ENCODE peak calls at places on chromosome 12, in ten cellular contexts. D is fibroblast of mammary gland, F is fibroblast of villous mesenchyme, G is T-cell, M is non-pigmented ciliary epithelial cell, K is cardiac muscle cell, B is NT2/D1, A is NCI-H1092, E is DMS 273 treated with DMSO at 0.1 percent for 48 hours, V is bronchial epithelial cell. T is an unnamed sample.

GRCh38 chr12:6915023-6915788 is 826 bp downstream of the ENO2 start:
- DNase-seq in A (no peak), G (no peak), D (no peak), E (no peak), V (no peak), M (no peak), K (no peak), B (no peak), F (no peak), T (no peak)

GRCh38 chr12:10212623-10213131 is at the start of gene GABARAPL1:
- DNase-seq in V (peak), G (peak), D (peak), K (peak), F (peak), E (no peak), A (no peak), M (peak), B (peak), T (peak)

GRCh38 chr12:15987696-15988095 is 76.6 kb downstream of the DERA start:
- DNase-seq in V (no peak), M (no peak), D (no peak), K (no peak), B (no peak), F (no peak), E (no peak), A (no peak), G (no peak), T (no peak)

GRCh38 chr12:57929092-57929830 is 12.1 kb upstream of the ATP23 start:
- DNase-seq in K (peak), M (no peak), D (no peak), B (no peak), E (no peak), G (no peak), F (no peak), A (no peak), V (no peak), T (no peak)

GRCh38 chr12:28704477-28705169 is 444.5 kb upstream of the FAR2 start:
- DNase-seq in V (no peak), B (no peak), M (no peak), F (no peak), G (no peak), E (no peak), A (no peak), D (no peak), K (no peak), T (no peak)

GRCh38 chr12:130651188-130651587 is 64.9 kb downstream of the RIMBP2 start:
- DNase-seq in G (no peak), E (no peak), V (no peak), K (no peak), B (no peak), M (no peak), D (no peak), F (no peak), A (no peak), T (no peak)

GRCh38 chr12:130687190-130687589 is 28.9 kb downstream of the RIMBP2 start:
- DNase-seq in V (no peak), D (no peak), F (no peak), K (no peak), G (no peak), E (no peak), A (no peak), B (no peak), M (no peak), T (no peak)

GRCh38 chr12:107091381-107091780 is 2.0 kb downstream of the CRY1 start:
- DNase-seq in A (no peak), M (peak), V (peak), B (no peak), G (no peak), F (peak), D (peak), E (no peak), K (peak), T (no peak)

GRCh38 chr12:93390565-93391297 is 13.0 kb downstream of the NUDT4 start:
- DNase-seq in E (no peak), B (no peak), V (no peak), D (no peak), F (no peak), K (no peak), G (no peak), M (no peak), A (no peak), T (no peak)

GRCh38 chr12:110253176-110253575 is 27.9 kb upstream of the ATP2A2 start:
- DNase-seq in F (peak), G (no peak), V (no peak), A (no peak), K (peak), D (peak), B (no peak), E (no peak), M (no peak), T (no peak)

GRCh38 chr12:8590842-8591545 is 21.7 kb downstream of the AICDA start:
- DNase-seq in K (no peak), G (no peak), D (peak), M (no peak), A (no peak), F (no peak), V (no peak), B (no peak), E (no peak), T (no peak)

GRCh38 chr12:62977419-62977818 is 42.5 kb upstream of the PPM1H start:
- DNase-seq in E (no peak), M (no peak), F (no peak), K (no peak), V (peak), D (peak), A (no peak), G (no peak), B (no peak), T (no peak)

GRCh38 chr12:1080520-1081223 is 89.6 kb downstream of the ERC1 start:
- DNase-seq in D (no peak), M (no peak), E (no peak), V (no peak), G (no peak), F (no peak), B (no peak), K (no peak), A (no peak), T (no peak)

GRCh38 chr12:47803196-47803875 is 16.4 kb downstream of the HDAC7 start:
- DNase-seq in V (no peak), M (no peak), A (no peak), F (no peak), E (no peak), K (no peak), B (no peak), D (no peak), G (no peak), T (no peak)

T was measured in CD4-positive, alpha-beta memory T cell.